ENCODE peak calls at places on chromosomes 12 and 14, in six cellular contexts. T, A, B, H, P and S are unnamed samples.

GRCh38 chr12:56119361-56119796 is 1.3 kb downstream of the ZC3H10 start:
- DNase-seq in B (peak; percentile 97), H (peak; percentile 90), P (peak; percentile 79), A (peak; percentile 94), T (no peak), S (peak; percentile 72)

GRCh38 chr12:56836800-56837663 is 73.9 kb downstream of the HSD17B6 start:
- DNase-seq in B (peak; percentile 71), T (no peak), H (no peak), P (peak; percentile 69), A (peak; percentile 72), S (no peak)

GRCh38 chr14:38405851-38406630 is 150.1 kb upstream of the CLEC14A start:
- DNase-seq in A (peak; percentile 66), H (peak; percentile 39), T (no peak), P (no peak), B (peak; percentile 75), S (peak; percentile 40)

GRCh38 chr12:83465632-83466031 is 778.9 kb downstream of the TMTC2 start:
- DNase-seq in A (no peak), T (no peak), H (no peak), B (no peak), P (no peak), S (no peak)

GRCh38 chr12:127077262-127078045 is 1189.5 kb upstream of the TMEM132C start:
- DNase-seq in H (peak; percentile 40), P (no peak), B (no peak), T (no peak), A (no peak), S (no peak)

GRCh38 chr12:6204533-6205143 is 4.4 kb downstream of the CD9 start:
- DNase-seq in H (no peak), A (no peak), P (no peak), B (no peak), T (no peak), S (no peak)

GRCh38 chr12:66863276-66863675 is 184.4 kb upstream of the GRIP1 start:
- DNase-seq in T (no peak), P (no peak), H (no peak), A (no peak), B (no peak), S (no peak)

GRCh38 chr12:57430117-57430930 is 519 bp downstream of the R3HDM2 start:
- DNase-seq in B (peak; percentile 63), A (peak; percentile 34), P (peak; percentile 36), H (peak; percentile 67), T (no peak), S (peak; percentile 31)

GRCh38 chr12:93202688-93203087 is 175.0 kb upstream of the NUDT4 start:
- DNase-seq in T (no peak), H (no peak), P (no peak), B (no peak), A (no peak), S (no peak)

GRCh38 chr12:60172266-60172665 is 576.4 kb downstream of the SLC16A7 start:
- DNase-seq in P (no peak), T (no peak), H (no peak), A (peak; percentile 43), B (no peak), S (no peak)

GRCh38 chr12:6899837-6900519 is 4.6 kb upstream of the LRRC23 start:
- DNase-seq in P (no peak), H (peak; percentile 63), B (peak; percentile 53), A (peak; percentile 38), T (no peak), S (no peak)

GRCh38 chr12:51779876-51780275 is 68.6 kb downstream of the FIGNL2 start:
- DNase-seq in A (no peak), P (no peak), T (no peak), B (no peak), H (no peak), S (no peak)

GRCh38 chr14:66543996-66544395 is 36.0 kb downstream of the GPHN start:
- DNase-seq in P (no peak), T (no peak), A (no peak), H (no peak), B (no peak), S (no peak)

GRCh38 chr14:66540038-66540437 is 32.1 kb downstream of the GPHN start:
- DNase-seq in P (no peak), T (no peak), H (no peak), B (no peak), A (no peak), S (no peak)

GRCh38 chr14:66541627-66542026 is 33.7 kb downstream of the GPHN start:
- DNase-seq in T (no peak), H (no peak), A (no peak), B (no peak), P (no peak), S (no peak)

DNA sequence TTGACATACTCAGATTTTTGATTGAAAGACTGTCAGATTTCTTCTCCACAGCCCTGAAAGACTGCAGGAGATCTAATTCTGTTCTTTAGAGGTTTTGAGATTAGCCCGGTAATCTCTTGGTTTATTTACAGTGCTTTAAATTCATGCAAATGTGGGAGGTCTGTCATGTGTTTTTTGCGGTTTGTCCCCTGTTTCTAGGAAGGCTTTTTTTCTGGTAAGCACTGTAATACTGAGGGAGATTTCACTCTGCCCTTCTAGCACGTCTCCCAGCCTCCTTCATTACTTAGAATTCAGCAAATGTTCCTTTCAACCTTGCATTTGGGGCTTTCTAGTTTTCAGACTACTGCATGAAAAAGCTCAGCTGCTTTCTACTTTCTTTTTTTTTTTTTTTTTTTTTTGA is 31.1 kb downstream of the GPHN start:
- DNase-seq in H (no peak), P (no peak), T (no peak), A (no peak), B (no peak), S (no peak)
- H3K14ac ChIP-seq in H (no peak overlapping the region), P (no peak overlapping the region), T (no peak overlapping the region), A (no peak overlapping the region), B (no peak overlapping the region), S (no peak overlapping the region)

GRCh38 chr14:104688755-104689619 is at the start of gene INF2:
- DNase-seq in H (peak; percentile 68), B (peak; percentile 64), P (peak; percentile 56), T (no peak), A (peak; percentile 32), S (peak; percentile 54)
- H3K4ac ChIP-seq in H (no peak within 1 kb of the TSS), B (peak within 1 kb of the TSS; percentile 85), P (peak within 1 kb of the TSS; percentile 87), T (peak within 1 kb of the TSS; percentile 69), A (peak within 1 kb of the TSS; percentile 95), S (peak within 1 kb of the TSS; percentile 76)

DNA sequence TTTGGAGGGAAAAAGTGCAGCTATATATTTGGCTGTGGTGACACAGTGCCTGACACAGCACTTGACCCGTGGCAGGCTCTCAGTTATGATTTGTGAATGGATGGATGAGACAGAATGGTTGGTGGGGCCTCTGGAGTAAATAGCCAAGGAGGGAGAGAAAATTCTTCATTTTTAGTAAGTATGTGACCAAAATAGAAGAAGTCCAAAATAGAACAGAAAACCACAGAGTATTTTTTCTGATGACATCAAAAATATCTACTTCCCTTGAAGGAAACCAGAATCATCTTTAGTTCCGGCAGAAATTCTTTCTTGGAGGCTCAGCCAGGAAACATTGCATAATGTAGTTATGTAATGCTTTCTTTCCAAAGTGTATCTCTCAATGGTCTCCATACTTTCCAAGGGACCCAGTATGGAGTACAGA is 81.9 kb upstream of the WSCD2 start:
- DNase-seq in A (no peak), P (no peak), B (no peak), H (no peak), T (no peak), S (no peak)
- H3K14ac ChIP-seq in A (no peak overlapping the region), P (no peak overlapping the region), B (no peak overlapping the region), H (no peak overlapping the region), T (no peak overlapping the region), S (no peak overlapping the region)

GRCh38 chr14:91510171-91511013 is at the start of gene PPP4R3A:
- DNase-seq in P (peak; percentile 93), T (peak; percentile 75), H (peak; percentile 93), A (peak; percentile 98), B (peak; percentile 98), S (peak; percentile 94)

GRCh38 chr14:91509083-91509877 is 830 bp downstream of the PPP4R3A start:
- DNase-seq in H (peak; percentile 37), P (no peak), T (no peak), B (no peak), A (no peak), S (no peak)

GRCh38 chr14:91509878-91510170 is 286 bp downstream of the PPP4R3A start:
- DNase-seq in H (no peak), P (peak; percentile 8), B (no peak), A (no peak), T (no peak), S (no peak)

GRCh38 chr14:91508105-91508504 is 2.0 kb downstream of the PPP4R3A start:
- DNase-seq in T (no peak), P (no peak), B (no peak), A (no peak), H (no peak), S (no peak)

DNA sequence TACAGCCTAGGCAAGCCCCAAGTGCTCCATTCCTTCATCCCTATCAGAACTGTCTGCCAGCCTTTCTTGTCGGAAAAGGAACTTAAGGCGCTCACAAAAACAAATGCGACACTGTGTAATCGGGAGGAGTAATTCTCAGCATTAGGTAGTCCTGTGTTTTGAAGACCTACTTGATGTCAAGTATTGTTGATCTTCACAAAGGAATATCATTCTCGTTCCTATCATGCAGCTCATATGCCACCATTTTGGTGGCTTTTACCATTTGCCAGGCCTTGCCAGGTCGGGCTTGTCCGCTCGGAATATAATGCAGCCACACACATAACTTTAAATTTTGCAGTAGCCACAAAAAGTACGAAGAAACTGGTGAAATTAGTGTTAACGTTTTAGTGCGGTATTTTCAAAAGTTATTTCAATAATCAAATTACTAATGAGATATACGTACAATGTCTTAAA is 930 bp upstream of the PPP4R3A start:
- DNase-seq in P (no peak), B (no peak), H (no peak), A (peak; percentile 23), T (no peak), S (peak; percentile 18)
- H3K4ac ChIP-seq in P (peak overlapping the region; percentile 49), B (peak overlapping the region; percentile 99), H (peak overlapping the region; percentile 9), A (peak overlapping the region; percentile 89), T (no peak overlapping the region), S (no peak overlapping the region)